ENCODE peak calls at places on chromosomes 12 and 14, in ten cellular contexts. M is NT2/D1; J is SJSA1; A is iPS DF 6.9; T is suprapubic skin; H is naive thymus-derived CD4-positive, alpha-beta T cell; Z is esophagus squamous epithelium; W is psoas muscle; K is HCT116; I is adrenal gland. X is an unnamed sample. For H3K36me3, the result is how much of the 10 kb centered on the place peaks cover.

GRCh38 chr12:25997401-25997973 is 39.0 kb downstream of the RASSF8 start:
- DNase-seq in H (no peak), A (peak), W (no peak), Z (no peak), I (no peak), T (no peak), J (no peak), K (peak), M (peak), X (no peak)

GRCh38 chr12:50240792-50241114 is 42.6 kb downstream of the LIMA1 start:
- DNase-seq in H (no peak), K (no peak), W (no peak), M (no peak), Z (no peak), A (no peak), J (no peak), T (no peak), I (no peak), X (no peak)

GRCh38 chr12:67068773-67069450 is 200.2 kb upstream of the CAND1 start:
- DNase-seq in T (no peak), M (peak), W (peak), H (peak), K (no peak), I (peak), A (no peak), Z (no peak), J (peak), X (peak)

GRCh38 chr12:14567311-14568195 is at the start of gene PLBD1:
- DNase-seq in Z (no peak), J (no peak), K (no peak), T (peak), A (peak), M (peak), H (no peak), W (peak), I (peak), X (peak)

GRCh38 chr14:65413739-65414045 is 1.2 kb downstream of the FUT8 start:
- DNase-seq in H (peak), I (no peak), J (no peak), K (no peak), T (no peak), Z (no peak), A (no peak), W (no peak), M (no peak), X (no peak)

GRCh38 chr14:105487986-105488777 is 1.5 kb downstream of the CRIP1 start:
- DNase-seq in M (no peak), Z (no peak), K (no peak), I (no peak), A (no peak), W (peak), H (peak), T (no peak), J (no peak), X (no peak)

GRCh38 chr14:33839193-33840076 is 111.4 kb downstream of the EGLN3 start:
- DNase-seq in Z (no peak), I (peak), J (no peak), K (peak), A (no peak), W (peak), H (peak), T (no peak), M (no peak), X (peak)

GRCh38 chr12:94057262-94058151 is 90.9 kb upstream of the PLXNC1 start:
- DNase-seq in H (no peak), T (no peak), W (no peak), J (no peak), A (no peak), Z (no peak), I (peak), K (no peak), M (no peak), X (no peak)

GRCh38 chr12:47672068-47672467 is 33.8 kb downstream of the RPAP3 start:
- DNase-seq in Z (no peak), W (no peak), H (no peak), I (no peak), T (no peak), J (no peak), M (no peak), A (no peak), K (no peak), X (no peak)

GRCh38 chr12:13173012-13173441 is 23.5 kb upstream of the EMP1 start:
- DNase-seq in I (no peak), H (no peak), T (no peak), K (no peak), W (no peak), M (no peak), Z (no peak), A (no peak), J (no peak), X (peak)

GRCh38 chr12:90111646-90112565 is 403.3 kb upstream of the ATP2B1 start:
- DNase-seq in W (no peak), I (no peak), J (no peak), Z (no peak), H (no peak), T (no peak), K (no peak), M (no peak), A (no peak), X (no peak)

GRCh38 chr12:11795910-11796459 is 146.5 kb downstream of the ETV6 start:
- DNase-seq in K (peak), A (no peak), Z (no peak), I (no peak), J (no peak), H (no peak), T (no peak), W (no peak), M (peak), X (no peak)

GRCh38 chr14:61839452-61839851 is 77.2 kb downstream of the SNAPC1 start:
- DNase-seq in J (no peak), T (no peak), I (no peak), H (no peak), M (no peak), A (no peak), W (no peak), Z (no peak), K (no peak), X (no peak)

GRCh38 chr12:76069339-76069738 is 15.1 kb downstream of the NAP1L1 start:
- DNase-seq in A (no peak), I (no peak), J (no peak), H (no peak), K (no peak), W (no peak), Z (no peak), M (no peak), T (no peak), X (no peak)
- H3K36me3 ChIP-seq in A (under half), I (under half), J (half or more), H (under half), K (half or more), W (under half), Z (under half), M (half or more), T (under half), X (under half)

GRCh38 chr12:10717410-10717809 is 5.7 kb downstream of the YBX3 start:
- DNase-seq in H (no peak), T (no peak), K (no peak), J (no peak), I (no peak), A (no peak), Z (no peak), M (no peak), W (no peak), X (no peak)

GRCh38 chr12:10716277-10716676 is 6.8 kb downstream of the YBX3 start:
- DNase-seq in Z (no peak), K (no peak), M (no peak), W (no peak), T (no peak), I (no peak), A (no peak), H (no peak), J (no peak), X (no peak)

GRCh38 chr12:10718279-10718821 is 4.8 kb downstream of the YBX3 start:
- DNase-seq in H (no peak), W (no peak), A (no peak), T (no peak), Z (no peak), K (no peak), J (no peak), I (no peak), M (no peak), X (no peak)

GRCh38 chr12:10715491-10715890 is 7.6 kb downstream of the YBX3 start:
- DNase-seq in W (no peak), H (peak), Z (no peak), I (no peak), A (no peak), T (no peak), K (no peak), J (no peak), M (no peak), X (no peak)

GRCh38 chr12:10716704-10717315 is 6.3 kb downstream of the YBX3 start:
- DNase-seq in J (peak), Z (peak), M (peak), K (peak), W (peak), A (no peak), I (peak), T (peak), H (no peak), X (peak)
- H3K36me3 ChIP-seq in J (half or more), Z (under half), M (half or more), K (half or more), W (half or more), A (under half), I (under half), T (under half), H (under half), X (under half)

GRCh38 chr12:23057571-23057970 is 432.6 kb downstream of the ETNK1 start:
- DNase-seq in Z (no peak), M (no peak), I (no peak), J (no peak), W (no peak), A (no peak), H (no peak), K (no peak), T (no peak), X (no peak)
- H3K36me3 ChIP-seq in Z (under half), M (under half), I (under half), J (under half), W (under half), A (under half), H (under half), K (under half), T (under half), X (under half)

DNA sequence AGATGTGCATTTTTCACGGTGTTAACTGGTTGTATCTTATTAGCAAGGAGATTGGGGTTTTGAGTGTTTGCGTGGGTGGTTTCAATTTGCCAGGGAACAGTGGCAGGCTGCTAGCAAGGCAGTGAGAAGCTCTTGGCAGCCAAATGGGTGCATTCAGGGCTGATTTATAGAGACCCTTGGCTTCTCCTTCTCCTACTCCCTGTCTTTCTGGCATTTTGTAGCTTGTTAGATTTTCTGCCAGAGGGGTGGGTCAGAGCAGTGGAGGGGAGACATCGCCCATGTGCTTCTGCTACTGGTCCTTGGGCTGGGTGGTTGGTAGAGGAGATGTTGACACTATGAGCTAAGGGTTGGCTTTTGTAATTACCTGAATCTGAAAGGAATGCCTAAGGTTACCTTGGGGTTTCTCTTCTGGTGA is 9.6 kb downstream of the CALM1 start:
- DNase-seq in Z (no peak), W (no peak), J (no peak), A (no peak), I (no peak), K (no peak), M (no peak), T (no peak), H (no peak), X (no peak)
- H3K36me3 ChIP-seq in Z (under half), W (under half), J (half or more), A (under half), I (half or more), K (under half), M (half or more), T (half or more), H (half or more), X (under half)

GRCh38 chr12:27491226-27491625 is 32.8 kb upstream of the PPFIBP1 start:
- DNase-seq in M (no peak), H (no peak), T (no peak), J (no peak), Z (no peak), K (no peak), I (no peak), W (no peak), A (no peak), X (no peak)
- H3K36me3 ChIP-seq in M (under half), H (under half), T (under half), J (under half), Z (under half), K (under half), I (under half), W (under half), A (under half), X (under half)

GRCh38 chr12:2673966-2674810 is 120.6 kb upstream of the FKBP4 start:
- DNase-seq in M (peak), J (peak), A (no peak), K (peak), W (no peak), Z (no peak), I (no peak), H (no peak), T (peak), X (peak)
- H3K36me3 ChIP-seq in M (under half), J (under half), A (under half), K (under half), W (under half), Z (under half), I (under half), H (under half), T (under half), X (under half)

GRCh38 chr14:87524011-87524410 is 469.0 kb downstream of the GALC start:
- DNase-seq in Z (no peak), W (no peak), A (no peak), M (no peak), H (no peak), K (no peak), J (no peak), I (no peak), T (no peak), X (no peak)
- H3K36me3 ChIP-seq in Z (under half), W (under half), A (under half), M (under half), H (under half), K (under half), J (under half), I (under half), T (under half), X (under half)

X was measured in uterus.